ENCODE peak calls at places on chromosomes 16 and 17, in five cellular contexts. W is mesenchymal stem cell, Y is H1, M is neuronal stem cell, X is trophoblast cell. T is an unnamed sample.

GRCh38 chr17:39365252-39365651 is 36.2 kb downstream of the FBXL20 start:
- DNase-seq in X (peak; percentile 52), M (no peak), W (no peak), Y (no peak), T (no peak)

GRCh38 chr17:8696456-8696855 is 48.2 kb downstream of the CCDC42 start:
- DNase-seq in X (peak; percentile 73), M (no peak), Y (no peak), W (peak; percentile 40), T (peak; percentile 48)

GRCh38 chr16:82580293-82580900 is 46.4 kb upstream of the CDH13 start:
- DNase-seq in M (no peak), Y (no peak), X (no peak), W (no peak), T (no peak)

GRCh38 chr17:64771980-64772844 is 110.1 kb upstream of the SMURF2 start:
- DNase-seq in M (no peak), W (no peak), Y (no peak), X (no peak), T (no peak)

GRCh38 chr16:22001591-22001990 is 675 bp upstream of the PDZD9 start:
- DNase-seq in M (no peak), Y (no peak), X (peak; percentile 21), W (peak; percentile 39), T (no peak)

GRCh38 chr17:40086150-40087044 is 14.0 kb downstream of the NR1D1 start:
- DNase-seq in Y (no peak), W (peak; percentile 52), X (peak; percentile 61), M (no peak), T (peak; percentile 82)

GRCh38 chr17:2054262-2054739 is 602 bp upstream of the HIC1 start:
- DNase-seq in W (peak; percentile 73), M (no peak), Y (no peak), X (peak; percentile 78), T (peak; percentile 71)

GRCh38 chr17:7296189-7296861 is 1.9 kb upstream of the YBX2 start:
- DNase-seq in M (peak; percentile 81), X (peak; percentile 94), W (peak; percentile 84), Y (no peak), T (peak; percentile 96)

GRCh38 chr16:17328971-17329370 is 141.8 kb downstream of the XYLT1 start:
- DNase-seq in Y (no peak), W (no peak), X (no peak), M (no peak), T (no peak)

GRCh38 chr17:31877911-31878702 is 19.1 kb upstream of the COPRS start:
- DNase-seq in M (no peak), Y (no peak), W (no peak), X (no peak), T (no peak)

GRCh38 chr16:13307255-13307654 is 405.9 kb downstream of the SHISA9 start:
- DNase-seq in M (no peak), X (peak; percentile 4), W (peak; percentile 4), Y (no peak), T (no peak)

GRCh38 chr16:57422026-57422944 is 17.7 kb downstream of the CCL17 start:
- DNase-seq in Y (no peak), M (no peak), W (peak; percentile 67), X (peak; percentile 72), T (peak; percentile 51)

GRCh38 chr16:78503501-78504110 is 404.2 kb downstream of the WWOX start:
- DNase-seq in X (peak; percentile 78), Y (no peak), W (peak; percentile 71), M (peak; percentile 64), T (no peak)

GRCh38 chr17:76867578-76868175 is 527 bp upstream of the MGAT5B start:
- DNase-seq in W (peak; percentile 65), M (no peak), X (peak; percentile 59), Y (no peak), T (peak; percentile 81)

GRCh38 chr17:63926164-63926563 is 6.0 kb downstream of the CD79B start:
- DNase-seq in M (no peak), W (no peak), X (no peak), Y (no peak), T (no peak)

GRCh38 chr17:75125984-75126383 is 5.6 kb downstream of the NT5C start:
- DNase-seq in W (no peak), M (no peak), X (no peak), Y (no peak), T (peak; percentile 63)

GRCh38 chr17:54967621-54968258 is 714 bp downstream of the COX11 start:
- DNase-seq in M (no peak), Y (no peak), W (peak; percentile 39), X (peak; percentile 28), T (no peak)

GRCh38 chr17:72492941-72493340 is 372.1 kb downstream of the SOX9 start:
- DNase-seq in M (no peak), Y (no peak), X (no peak), W (no peak), T (no peak)

GRCh38 chr17:70636517-70637133 is 467.3 kb downstream of the KCNJ2 start:
- DNase-seq in Y (no peak), X (peak; percentile 78), M (peak; percentile 40), W (peak; percentile 58), T (no peak)

GRCh38 chr16:89544113-89544512 is 16.4 kb upstream of the RPL13 start:
- DNase-seq in X (no peak), Y (no peak), W (no peak), M (no peak), T (no peak)

GRCh38 chr16:75027520-75028300 is 28.9 kb downstream of the ZNRF1 start:
- DNase-seq in M (no peak), Y (no peak), X (peak; percentile 37), W (no peak), T (no peak)

GRCh38 chr17:66040402-66040801 is 151.5 kb downstream of the CEP112 start:
- DNase-seq in M (no peak), Y (no peak), X (no peak), W (no peak), T (peak; percentile 36)

DNA sequence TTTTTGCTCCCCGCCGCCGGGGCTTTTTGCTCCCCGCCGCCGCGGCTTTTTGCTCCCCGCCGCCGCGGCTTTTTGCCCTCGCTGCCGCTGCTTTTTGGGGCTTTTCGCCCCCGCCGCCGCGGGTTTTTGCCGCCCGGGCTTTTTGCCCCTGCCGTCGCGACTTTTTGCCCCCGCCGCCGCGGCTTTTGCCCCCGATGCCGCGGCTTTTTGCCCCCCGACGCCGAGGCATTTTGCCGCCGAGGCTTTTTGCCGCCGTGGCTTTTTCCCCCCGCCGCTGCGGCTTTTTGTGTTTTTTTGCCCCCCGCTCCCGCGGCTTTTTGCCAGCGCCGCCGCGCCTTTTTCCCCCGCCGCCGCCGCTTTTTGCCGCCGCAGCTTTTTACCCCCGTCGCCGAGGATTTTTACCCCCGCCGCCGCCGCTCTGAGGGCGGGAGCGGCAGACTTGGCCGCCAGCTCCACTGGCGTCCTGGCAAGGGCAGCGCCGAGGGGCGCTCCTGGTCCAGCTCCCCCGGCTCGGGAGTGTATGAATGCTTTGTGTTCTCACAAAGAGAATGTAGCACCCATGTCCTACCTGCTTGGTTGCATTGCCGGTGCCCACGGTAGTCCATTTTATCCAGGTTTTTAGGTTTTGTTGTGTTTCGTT is 151.7 kb downstream of the KCNJ18 start:
- DNase-seq in W (no peak), Y (no peak), M (no peak), X (no peak), T (no peak)
- H2BK12ac ChIP-seq in W (no peak overlapping the region), Y (no peak overlapping the region), M (no peak overlapping the region), X (no peak overlapping the region), T (no peak overlapping the region)

DNA sequence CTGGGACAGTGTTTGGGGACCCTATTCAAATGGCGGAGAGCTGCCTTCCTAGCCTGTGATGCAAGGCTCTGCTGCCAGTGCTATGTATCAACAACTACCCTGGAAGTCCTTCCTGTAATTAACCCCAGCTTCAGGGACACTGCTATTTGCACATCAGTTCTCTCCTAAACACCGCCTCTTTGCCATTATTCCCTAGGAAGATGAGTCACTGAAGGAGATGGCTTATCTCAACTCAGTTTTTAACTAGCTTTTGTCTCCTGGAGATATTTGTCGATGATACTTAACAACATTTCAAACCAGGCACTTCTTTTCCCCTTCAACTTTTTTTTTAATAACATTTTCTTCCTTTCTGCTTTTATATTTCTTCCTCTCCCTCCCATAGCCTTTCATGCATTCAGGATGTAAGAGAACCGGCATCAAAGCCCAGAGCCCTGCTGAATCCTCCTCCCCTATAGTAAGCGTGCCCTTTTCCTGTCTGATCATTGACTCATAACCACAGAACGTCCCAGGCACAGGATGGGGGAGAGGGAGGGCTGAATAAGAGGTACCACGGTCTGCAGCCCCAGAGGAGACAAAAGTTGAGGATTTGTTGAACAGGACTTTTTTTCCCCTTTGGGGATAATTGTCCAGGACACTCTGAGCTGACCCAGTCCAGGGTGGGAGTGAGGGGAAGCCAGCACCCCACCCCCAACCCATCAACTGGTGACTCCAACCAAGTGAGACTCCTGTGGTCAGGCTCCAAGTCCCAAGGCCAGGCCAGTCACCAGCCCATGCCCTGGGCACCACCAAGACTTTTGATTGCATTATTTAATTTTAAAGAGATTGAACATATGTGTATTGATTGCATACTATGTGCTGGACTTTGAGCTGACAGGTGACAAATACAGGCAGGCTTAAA is 387.9 kb upstream of the SALL1 start:
- DNase-seq in M (no peak), W (peak; percentile 97), Y (no peak), X (no peak), T (no peak)
- H3K27ac ChIP-seq in M (peak overlapping the region; percentile 6), W (peak overlapping the region; percentile 5), Y (no peak overlapping the region), X (no peak overlapping the region), T (no peak overlapping the region)

GRCh38 chr17:10777890-10778289 is 26.0 kb downstream of the TMEM238L start:
- DNase-seq in Y (no peak), X (no peak), W (no peak), M (no peak), T (no peak)

GRCh38 chr17:10777131-10777805 is 26.6 kb downstream of the TMEM238L start:
- DNase-seq in X (no peak), M (no peak), Y (no peak), W (no peak), T (no peak)

GRCh38 chr17:10775740-10776333 is 28.1 kb downstream of the TMEM238L start:
- DNase-seq in Y (no peak), W (no peak), X (no peak), M (no peak), T (no peak)

GRCh38 chr17:10776372-10776771 is 27.5 kb downstream of the TMEM238L start:
- DNase-seq in M (no peak), X (no peak), Y (no peak), W (no peak), T (no peak)

GRCh38 chr17:10779607-10780006 is 24.3 kb downstream of the TMEM238L start:
- DNase-seq in X (peak; percentile 9), Y (no peak), M (no peak), W (no peak), T (no peak)
- H2BK12ac ChIP-seq in X (no peak overlapping the region), Y (no peak overlapping the region), M (no peak overlapping the region), W (no peak overlapping the region), T (no peak overlapping the region)

GRCh38 chr16:51095114-51095872 is 55.8 kb downstream of the SALL1 start:
- DNase-seq in M (no peak), Y (no peak), W (no peak), X (no peak), T (no peak)

GRCh38 chr16:51097729-51098128 is 53.3 kb downstream of the SALL1 start:
- DNase-seq in Y (no peak), W (no peak), M (no peak), X (no peak), T (no peak)

DNA sequence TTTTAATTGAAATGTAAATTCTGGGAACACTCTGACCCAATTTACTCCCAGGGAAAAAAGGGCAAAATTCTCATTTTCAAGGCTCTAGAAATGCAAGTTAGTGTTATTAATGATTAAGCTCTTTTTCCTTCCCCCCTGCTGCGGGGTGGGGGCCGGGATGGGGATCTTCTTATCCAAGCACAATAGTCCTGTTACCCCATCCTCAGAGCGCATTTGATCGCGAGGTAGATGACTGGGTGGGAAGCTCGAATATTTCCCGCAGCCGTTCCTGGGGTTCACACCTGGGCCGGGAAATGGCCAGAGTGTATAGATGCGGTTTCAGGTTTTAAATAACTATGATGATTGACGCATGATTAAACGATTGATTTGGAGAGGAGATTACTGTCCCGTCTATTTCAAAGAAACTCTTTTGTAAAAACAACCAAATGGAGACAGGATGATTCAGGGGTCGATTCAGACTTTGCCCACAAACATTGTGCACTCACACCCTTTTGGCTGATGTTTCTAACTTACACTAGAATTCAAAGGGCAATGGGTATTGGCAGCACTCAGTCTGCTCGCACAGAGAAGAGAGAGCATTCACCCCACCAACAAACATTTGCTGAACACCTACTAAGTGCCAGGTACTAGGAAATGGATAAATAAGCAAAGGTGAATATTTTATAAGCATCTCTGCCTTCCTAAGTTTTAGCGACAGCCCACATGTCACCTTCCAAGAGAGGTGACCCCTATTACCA is 55.0 kb downstream of the SALL1 start:
- DNase-seq in X (no peak), M (no peak), W (no peak), Y (no peak), T (no peak)
- H3K27ac ChIP-seq in X (no peak overlapping the region), M (no peak overlapping the region), W (no peak overlapping the region), Y (no peak overlapping the region), T (no peak overlapping the region)